ENCODE peak calls at places on chromosomes 11 and 22, in four cellular contexts. One of them, this sample, is unnamed.

GRCh38 chr11:1766719-1767398 is 3.1 kb upstream of the CTSD start:
- DNase-seq in tibial nerve: no peak
- DNase-seq in A673: no peak
- DNase-seq in left ventricle myocardium inferior: no peak
- DNase-seq in this sample: no peak

GRCh38 chr11:79617561-79617960 is 176.7 kb upstream of the TENM4 start:
- DNase-seq in A673: no peak
- DNase-seq in tibial nerve: no peak
- DNase-seq in left ventricle myocardium inferior: no peak
- DNase-seq in this sample: no peak

GRCh38 chr22:45448431-45448830 is 34.9 kb downstream of the RIBC2 start:
- DNase-seq in left ventricle myocardium inferior: peak; percentile 86
- DNase-seq in A673: no peak
- DNase-seq in tibial nerve: peak; percentile 57
- DNase-seq in this sample: no peak

GRCh38 chr11:10911907-10912306 is 54.1 kb upstream of the ZBED5 start:
- DNase-seq in left ventricle myocardium inferior: no peak
- DNase-seq in tibial nerve: no peak
- DNase-seq in A673: no peak
- DNase-seq in this sample: no peak

GRCh38 chr11:125376117-125376516 is 119.9 kb downstream of the FEZ1 start:
- DNase-seq in A673: no peak
- DNase-seq in left ventricle myocardium inferior: peak; percentile 78
- DNase-seq in tibial nerve: no peak
- DNase-seq in this sample: no peak

GRCh38 chr11:10005955-10006525 is 288.0 kb downstream of the SBF2 start:
- DNase-seq in A673: no peak
- DNase-seq in left ventricle myocardium inferior: no peak
- DNase-seq in tibial nerve: no peak
- DNase-seq in this sample: no peak

GRCh38 chr22:20530368-20531153 is 23.2 kb downstream of the MED15 start:
- DNase-seq in left ventricle myocardium inferior: no peak
- DNase-seq in A673: no peak
- DNase-seq in tibial nerve: no peak
- DNase-seq in this sample: no peak

GRCh38 chr11:102868359-102868758 is 6.4 kb downstream of the MMP12 start:
- DNase-seq in left ventricle myocardium inferior: no peak
- DNase-seq in A673: peak; percentile 65
- DNase-seq in tibial nerve: no peak
- DNase-seq in this sample: no peak

GRCh38 chr11:129247129-129247528 is 55.0 kb upstream of the ARHGAP32 start:
- DNase-seq in tibial nerve: no peak
- DNase-seq in left ventricle myocardium inferior: no peak
- DNase-seq in A673: peak; percentile 87
- DNase-seq in this sample: no peak

GRCh38 chr11:32145282-32145681 is 54.4 kb downstream of the RCN1 start:
- DNase-seq in A673: no peak
- DNase-seq in left ventricle myocardium inferior: no peak
- DNase-seq in tibial nerve: no peak
- DNase-seq in this sample: no peak

GRCh38 chr11:123351375-123351774 is 78.7 kb upstream of the GRAMD1B start:
- DNase-seq in tibial nerve: no peak
- DNase-seq in A673: no peak
- DNase-seq in left ventricle myocardium inferior: peak; percentile 48
- DNase-seq in this sample: no peak

GRCh38 chr11:44839458-44840084 is 111.1 kb downstream of the TP53I11 start:
- DNase-seq in tibial nerve: no peak
- DNase-seq in left ventricle myocardium inferior: no peak
- DNase-seq in A673: no peak
- DNase-seq in this sample: no peak
- H3K4me1 ChIP-seq in tibial nerve: peaks cover 6% of the 10 kb centered on the region
- H3K4me1 ChIP-seq in left ventricle myocardium inferior: peaks cover 31% of the 10 kb centered on the region
- H3K4me1 ChIP-seq in A673: no peaks in the 10 kb centered on the region
- H3K4me1 ChIP-seq in this sample: peaks cover 7% of the 10 kb centered on the region

DNA sequence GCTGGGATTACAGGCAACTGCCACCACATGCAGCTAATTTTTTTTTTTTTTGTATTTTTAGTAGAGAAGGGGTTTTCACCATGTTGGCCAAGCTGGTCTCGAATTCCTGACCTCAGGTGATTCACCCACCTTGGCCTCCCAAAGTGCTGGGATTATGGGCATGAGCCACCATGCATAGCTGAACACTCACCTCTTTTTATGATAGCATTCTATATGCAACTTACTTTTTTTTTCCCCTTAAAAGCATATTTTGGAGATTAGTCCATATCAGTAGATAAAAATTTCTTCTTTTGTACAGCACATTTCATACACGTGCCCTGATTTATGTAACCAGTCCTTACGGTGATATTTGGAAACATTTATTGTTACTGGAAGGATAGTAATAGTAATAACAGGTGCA is 14.6 kb downstream of the GTPBP1 start:
- DNase-seq in A673: no peak
- DNase-seq in left ventricle myocardium inferior: no peak
- DNase-seq in tibial nerve: no peak
- DNase-seq in this sample: no peak
- H3K36me3 ChIP-seq in A673: peaks cover 77% of the 10 kb centered on the region
- H3K36me3 ChIP-seq in left ventricle myocardium inferior: peaks cover 79% of the 10 kb centered on the region
- H3K36me3 ChIP-seq in tibial nerve: peaks cover 51% of the 10 kb centered on the region
- H3K36me3 ChIP-seq in this sample: peaks cover 27% of the 10 kb centered on the region

DNA sequence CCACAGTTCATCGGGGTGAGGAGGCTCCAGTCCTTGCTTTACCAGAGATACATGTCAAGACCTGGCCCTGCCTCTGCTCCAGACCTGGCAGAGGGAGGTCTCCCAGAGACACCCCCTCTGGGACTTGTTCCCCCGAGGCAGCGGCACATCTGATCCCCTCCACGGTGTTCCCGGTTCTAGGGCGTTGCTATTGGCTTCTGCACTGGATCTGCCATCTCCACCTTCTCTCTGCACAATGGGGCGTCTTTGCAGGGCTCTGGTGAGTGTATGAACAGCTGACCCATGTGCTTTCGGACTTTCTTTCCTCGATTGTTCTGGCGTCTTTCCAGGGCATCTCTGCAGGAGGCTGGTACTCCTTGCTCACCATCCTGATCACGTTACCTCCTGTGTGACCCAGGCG is 930.4 kb downstream of the TBC1D22A start:
- DNase-seq in A673: no peak
- DNase-seq in left ventricle myocardium inferior: no peak
- DNase-seq in tibial nerve: no peak
- DNase-seq in this sample: no peak
- H3K9me3 ChIP-seq in A673: no peaks in the 10 kb centered on the region
- H3K9me3 ChIP-seq in left ventricle myocardium inferior: no peaks in the 10 kb centered on the region
- H3K9me3 ChIP-seq in tibial nerve: peaks cover 5% of the 10 kb centered on the region
- H3K9me3 ChIP-seq in this sample: peaks cover 20% of the 10 kb centered on the region

GRCh38 chr22:19196841-19197612 is 18.5 kb upstream of the SLC25A1 start:
- DNase-seq in A673: no peak
- DNase-seq in left ventricle myocardium inferior: no peak
- DNase-seq in tibial nerve: no peak
- DNase-seq in this sample: no peak
- H3K4me1 ChIP-seq in A673: no peaks in the 10 kb centered on the region
- H3K4me1 ChIP-seq in left ventricle myocardium inferior: no peaks in the 10 kb centered on the region
- H3K4me1 ChIP-seq in tibial nerve: no peaks in the 10 kb centered on the region
- H3K4me1 ChIP-seq in this sample: no peaks in the 10 kb centered on the region

DNA sequence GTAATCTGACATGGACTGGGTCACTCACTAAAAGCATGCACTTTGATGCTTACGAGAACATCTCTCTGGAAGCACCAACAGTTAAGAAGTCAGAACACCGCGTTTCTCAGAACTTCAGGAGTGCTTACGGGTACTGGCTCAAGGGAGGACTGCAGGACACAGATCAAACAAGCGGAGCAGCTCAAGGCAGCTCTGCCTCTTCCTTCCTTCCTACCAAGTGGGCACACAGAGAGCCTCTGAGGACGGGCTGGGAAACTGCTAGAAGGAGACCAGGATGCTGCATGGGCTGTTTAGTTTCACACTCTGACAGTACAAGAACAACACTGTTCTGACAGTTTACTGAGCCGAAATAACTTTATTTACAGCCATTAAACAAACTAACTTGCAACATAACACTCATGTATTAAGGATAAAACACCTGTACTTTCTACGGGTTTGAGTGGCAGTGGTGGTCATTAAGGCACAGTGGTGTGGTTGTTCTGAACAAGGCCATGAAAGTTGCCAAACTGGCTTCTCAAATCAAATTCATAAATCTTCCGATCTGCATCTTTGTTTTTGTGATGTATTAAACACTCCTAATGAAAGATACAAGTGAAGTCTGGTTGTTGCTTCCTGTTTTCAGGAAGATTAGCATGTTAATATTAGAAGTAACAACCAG is 37.5 kb downstream of the ARFGAP3 start:
- DNase-seq in tibial nerve: no peak
- DNase-seq in A673: no peak
- DNase-seq in left ventricle myocardium inferior: no peak
- DNase-seq in this sample: no peak
- H3K36me3 ChIP-seq in tibial nerve: no peaks in the 10 kb centered on the region
- H3K36me3 ChIP-seq in A673: peaks cover 16% of the 10 kb centered on the region
- H3K36me3 ChIP-seq in left ventricle myocardium inferior: peaks cover 56% of the 10 kb centered on the region
- H3K36me3 ChIP-seq in this sample: no peaks in the 10 kb centered on the region

GRCh38 chr11:3367221-3367620 is 11.7 kb downstream of the ZNF195 start:
- DNase-seq in A673: no peak
- DNase-seq in left ventricle myocardium inferior: no peak
- DNase-seq in tibial nerve: no peak
- DNase-seq in this sample: no peak
- H3K9me3 ChIP-seq in A673: peaks cover 61% of the 10 kb centered on the region
- H3K9me3 ChIP-seq in left ventricle myocardium inferior: peaks cover 42% of the 10 kb centered on the region
- H3K9me3 ChIP-seq in tibial nerve: peaks cover 33% of the 10 kb centered on the region
- H3K9me3 ChIP-seq in this sample: no peaks in the 10 kb centered on the region

This sample was measured in iPS DF 6.9.